ENCODE peak calls at places on chromosomes 4 and X, in four cellular contexts. One of them, this sample, is unnamed.

GRCh38 chr4:28842271-28842670 is 1877.9 kb upstream of the PCDH7 start:
- DNase-seq in H9: no peak
- DNase-seq in H1: no peak
- DNase-seq in IMR-90: no peak
- DNase-seq in this sample: peak

GRCh38 chr4:74627516-74627915 is 166.8 kb downstream of the BTC start:
- DNase-seq in H9: no peak
- DNase-seq in H1: no peak
- DNase-seq in IMR-90: no peak
- DNase-seq in this sample: no peak

GRCh38 chr4:48025005-48025404 is 8.4 kb downstream of the NIPAL1 start:
- DNase-seq in H9: no peak
- DNase-seq in H1: no peak
- DNase-seq in IMR-90: peak
- DNase-seq in this sample: no peak

GRCh38 chr4:104017213-104017612 is 297.4 kb upstream of the TACR3 start:
- DNase-seq in H9: no peak
- DNase-seq in H1: no peak
- DNase-seq in IMR-90: no peak
- DNase-seq in this sample: no peak

GRCh38 chrX:45749375-45749774 is 548.7 kb upstream of the DIPK2B start:
- DNase-seq in H9: no peak
- DNase-seq in H1: no peak
- DNase-seq in IMR-90: no peak
- DNase-seq in this sample: no peak

GRCh38 chr4:114694770-114695169 is 96.2 kb downstream of the UGT8 start:
- DNase-seq in H9: no peak
- DNase-seq in H1: no peak
- DNase-seq in IMR-90: peak
- DNase-seq in this sample: peak

GRCh38 chrX:17024896-17025295 is 78.4 kb downstream of the REPS2 start:
- DNase-seq in H9: peak
- DNase-seq in H1: peak
- DNase-seq in IMR-90: no peak
- DNase-seq in this sample: peak

GRCh38 chr4:75634281-75634680 is 4.0 kb upstream of the CDKL2 start:
- DNase-seq in H9: no peak
- DNase-seq in H1: no peak
- DNase-seq in IMR-90: no peak
- DNase-seq in this sample: no peak

GRCh38 chr4:6270691-6271121 is 1.1 kb downstream of the WFS1 start:
- DNase-seq in H9: no peak
- DNase-seq in H1: no peak
- DNase-seq in IMR-90: peak
- DNase-seq in this sample: no peak

GRCh38 chrX:22314211-22314610 is 41.5 kb downstream of the CBLL2 start:
- DNase-seq in H9: no peak
- DNase-seq in H1: no peak
- DNase-seq in IMR-90: no peak
- DNase-seq in this sample: peak

GRCh38 chrX:103215768-103216085 is 819 bp downstream of the BEX4 start:
- DNase-seq in H9: no peak
- DNase-seq in H1: peak
- DNase-seq in IMR-90: no peak
- DNase-seq in this sample: no peak

DNA sequence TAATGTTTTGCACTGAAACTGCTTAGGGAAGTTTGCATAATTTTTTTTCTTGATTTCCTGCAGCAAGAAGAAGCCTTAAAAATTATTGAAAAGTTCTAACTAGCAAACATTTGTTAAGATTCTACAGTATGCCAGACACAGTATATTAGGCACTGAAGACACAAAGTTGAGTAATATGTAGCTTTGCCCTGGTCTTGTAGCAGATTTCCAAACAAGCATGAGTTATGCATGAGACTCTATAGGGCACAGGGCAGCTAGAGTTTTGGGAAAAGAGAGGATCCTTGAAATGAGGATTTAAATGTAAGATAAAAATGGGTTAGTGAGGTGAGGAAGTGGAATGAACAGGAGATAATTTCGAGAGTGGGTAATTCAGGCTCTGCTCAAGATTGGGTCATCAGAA is 8.6 kb upstream of the GPRIN3 start:
- DNase-seq in H9: no peak
- DNase-seq in H1: no peak
- DNase-seq in IMR-90: no peak
- DNase-seq in this sample: no peak
- H3K27ac ChIP-seq in H9: no peak
- H3K27ac ChIP-seq in H1: no peak
- H3K27ac ChIP-seq in IMR-90: no peak
- H3K27ac ChIP-seq in this sample: no peak

GRCh38 chr4:59608466-59608865 is 1591.7 kb upstream of the ADGRL3 start:
- DNase-seq in H9: no peak
- DNase-seq in H1: no peak
- DNase-seq in IMR-90: no peak
- DNase-seq in this sample: no peak
- H3K56ac ChIP-seq in H9: no peak
- H3K56ac ChIP-seq in H1: no peak
- H3K56ac ChIP-seq in IMR-90: no peak
- H3K56ac ChIP-seq in this sample: no peak

GRCh38 chrX:118116308-118117068 is at the start of gene KLHL13:
- DNase-seq in H9: peak
- DNase-seq in H1: peak
- DNase-seq in IMR-90: peak
- DNase-seq in this sample: peak
- H3K27ac ChIP-seq in H9: no peak
- H3K27ac ChIP-seq in H1: no peak
- H3K27ac ChIP-seq in IMR-90: peak
- H3K27ac ChIP-seq in this sample: no peak

DNA sequence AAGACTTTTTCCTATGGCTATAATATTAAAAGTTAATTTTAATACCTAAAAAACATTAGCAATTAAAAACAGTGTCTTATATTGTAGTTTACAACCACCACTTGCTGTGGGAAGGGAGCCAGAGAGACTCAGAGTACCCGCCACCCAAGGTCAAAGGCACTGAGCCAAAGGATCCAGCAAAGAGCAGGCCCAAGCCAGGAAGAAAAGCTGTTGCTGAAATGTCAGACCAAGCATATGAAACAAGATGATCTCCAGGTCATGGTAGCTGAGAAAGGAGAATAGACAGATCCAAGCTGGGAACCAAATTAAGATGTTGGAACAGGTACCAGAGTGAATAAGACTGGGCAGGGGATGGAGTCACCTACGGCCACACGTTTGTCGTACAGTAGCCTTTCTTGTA is 18.8 kb upstream of the ATOH1 start:
- DNase-seq in H9: no peak
- DNase-seq in H1: no peak
- DNase-seq in IMR-90: no peak
- DNase-seq in this sample: no peak
- H3K56ac ChIP-seq in H9: no peak
- H3K56ac ChIP-seq in H1: no peak
- H3K56ac ChIP-seq in IMR-90: no peak
- H3K56ac ChIP-seq in this sample: no peak

DNA sequence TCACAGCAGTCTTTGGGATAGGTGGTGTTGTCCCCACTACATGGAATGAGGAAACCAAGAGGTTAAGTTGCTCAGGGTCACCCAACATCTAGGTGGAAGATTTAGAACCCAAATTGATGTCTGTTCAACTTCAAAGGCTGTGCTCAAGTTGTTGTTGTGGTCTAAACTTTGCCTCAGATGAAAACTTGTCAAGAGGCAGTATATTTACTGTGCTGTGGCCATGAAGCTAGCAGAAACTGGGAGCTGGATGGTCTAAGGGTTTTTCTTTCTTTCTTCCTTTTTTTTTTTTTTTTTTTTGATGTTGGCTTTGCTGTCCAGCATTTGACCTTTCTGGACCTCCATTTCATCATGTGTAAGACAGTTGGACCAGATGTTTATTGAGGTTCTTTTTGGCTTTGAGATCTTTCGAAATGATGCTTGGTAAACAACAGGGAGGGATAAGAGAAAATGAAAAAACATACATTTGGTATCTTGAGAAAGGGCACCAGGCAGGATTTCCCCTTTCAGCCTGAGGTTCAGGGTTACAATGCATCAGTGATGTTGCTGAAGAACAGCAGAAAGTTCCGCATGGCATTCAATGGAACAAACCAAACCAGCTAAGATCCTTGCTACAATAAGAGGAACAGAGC is 166.2 kb upstream of the RPS6KA3 start:
- DNase-seq in H9: no peak
- DNase-seq in H1: no peak
- DNase-seq in IMR-90: no peak
- DNase-seq in this sample: no peak
- H3K27ac ChIP-seq in H9: no peak
- H3K27ac ChIP-seq in H1: no peak
- H3K27ac ChIP-seq in IMR-90: no peak
- H3K27ac ChIP-seq in this sample: no peak

GRCh38 chrX:112662559-112663427 is 16.9 kb downstream of the LHFPL1 start:
- DNase-seq in H9: no peak
- DNase-seq in H1: no peak
- DNase-seq in IMR-90: no peak
- DNase-seq in this sample: no peak
- H3K56ac ChIP-seq in H9: no peak
- H3K56ac ChIP-seq in H1: no peak
- H3K56ac ChIP-seq in IMR-90: no peak
- H3K56ac ChIP-seq in this sample: no peak

GRCh38 chrX:13064599-13065143 is 20.3 kb upstream of the FAM9C start:
- DNase-seq in H9: no peak
- DNase-seq in H1: no peak
- DNase-seq in IMR-90: peak
- DNase-seq in this sample: no peak
- H3K27ac ChIP-seq in H9: no peak
- H3K27ac ChIP-seq in H1: no peak
- H3K27ac ChIP-seq in IMR-90: peak
- H3K27ac ChIP-seq in this sample: no peak